ENCODE peak calls at places on chromosomes 7 and 10, in eight cellular contexts. One of them, this sample, is unnamed.

GRCh38 chr7:132131196-132131595 is 445.1 kb downstream of the PLXNA4 start:
- DNase-seq in activated T-cell treated with anti-CD3 and anti-CD28 coated beads for 48 hours: no peak
- DNase-seq in GDM1: no peak
- DNase-seq in brain microvascular endothelial cell: no peak
- DNase-seq in cerebellum: no peak
- DNase-seq in GOT3: no peak
- DNase-seq in NCI-H345: no peak
- DNase-seq in NCI-H1694 treated with DMSO at 0.1 percent for 48 hours: no peak
- DNase-seq in this sample: no peak

GRCh38 chr10:76315240-76315639 is 883.8 kb downstream of the LRMDA start:
- DNase-seq in activated T-cell treated with anti-CD3 and anti-CD28 coated beads for 48 hours: no peak
- DNase-seq in GDM1: no peak
- DNase-seq in brain microvascular endothelial cell: no peak
- DNase-seq in cerebellum: no peak
- DNase-seq in GOT3: no peak
- DNase-seq in NCI-H345: no peak
- DNase-seq in NCI-H1694 treated with DMSO at 0.1 percent for 48 hours: no peak
- DNase-seq in this sample: no peak

GRCh38 chr7:30937426-30937825 is 25.8 kb downstream of the AQP1 start:
- DNase-seq in activated T-cell treated with anti-CD3 and anti-CD28 coated beads for 48 hours: no peak
- DNase-seq in GDM1: no peak
- DNase-seq in brain microvascular endothelial cell: no peak
- DNase-seq in cerebellum: no peak
- DNase-seq in GOT3: no peak
- DNase-seq in NCI-H345: no peak
- DNase-seq in NCI-H1694 treated with DMSO at 0.1 percent for 48 hours: no peak
- DNase-seq in this sample: no peak

GRCh38 chr10:21519981-21520436 is 5.5 kb downstream of the SKIDA1 start:
- DNase-seq in activated T-cell treated with anti-CD3 and anti-CD28 coated beads for 48 hours: no peak
- DNase-seq in GDM1: no peak
- DNase-seq in brain microvascular endothelial cell: peak
- DNase-seq in cerebellum: no peak
- DNase-seq in GOT3: no peak
- DNase-seq in NCI-H345: no peak
- DNase-seq in NCI-H1694 treated with DMSO at 0.1 percent for 48 hours: peak
- DNase-seq in this sample: no peak

GRCh38 chr7:917255-918117 is 37.0 kb downstream of the ADAP1 start:
- DNase-seq in activated T-cell treated with anti-CD3 and anti-CD28 coated beads for 48 hours: no peak
- DNase-seq in GDM1: no peak
- DNase-seq in brain microvascular endothelial cell: no peak
- DNase-seq in cerebellum: no peak
- DNase-seq in GOT3: no peak
- DNase-seq in NCI-H345: no peak
- DNase-seq in NCI-H1694 treated with DMSO at 0.1 percent for 48 hours: no peak
- DNase-seq in this sample: peak

GRCh38 chr10:132564690-132565089 is 27.1 kb downstream of the INPP5A start:
- DNase-seq in activated T-cell treated with anti-CD3 and anti-CD28 coated beads for 48 hours: no peak
- DNase-seq in GDM1: no peak
- DNase-seq in brain microvascular endothelial cell: no peak
- DNase-seq in cerebellum: no peak
- DNase-seq in GOT3: no peak
- DNase-seq in NCI-H345: no peak
- DNase-seq in NCI-H1694 treated with DMSO at 0.1 percent for 48 hours: no peak
- DNase-seq in this sample: no peak

GRCh38 chr10:129038490-129039011 is 428.5 kb upstream of the MGMT start:
- DNase-seq in activated T-cell treated with anti-CD3 and anti-CD28 coated beads for 48 hours: no peak
- DNase-seq in GDM1: no peak
- DNase-seq in brain microvascular endothelial cell: no peak
- DNase-seq in cerebellum: no peak
- DNase-seq in GOT3: no peak
- DNase-seq in NCI-H345: no peak
- DNase-seq in NCI-H1694 treated with DMSO at 0.1 percent for 48 hours: no peak
- DNase-seq in this sample: no peak

GRCh38 chr7:95766086-95766485 is 6.3 kb upstream of the DYNC1I1 start:
- DNase-seq in activated T-cell treated with anti-CD3 and anti-CD28 coated beads for 48 hours: no peak
- DNase-seq in GDM1: no peak
- DNase-seq in brain microvascular endothelial cell: no peak
- DNase-seq in cerebellum: no peak
- DNase-seq in GOT3: no peak
- DNase-seq in NCI-H345: no peak
- DNase-seq in NCI-H1694 treated with DMSO at 0.1 percent for 48 hours: no peak
- DNase-seq in this sample: no peak

GRCh38 chr7:69962077-69962855 is 364.0 kb downstream of the AUTS2 start:
- DNase-seq in activated T-cell treated with anti-CD3 and anti-CD28 coated beads for 48 hours: no peak
- DNase-seq in GDM1: no peak
- DNase-seq in brain microvascular endothelial cell: no peak
- DNase-seq in cerebellum: peak
- DNase-seq in GOT3: no peak
- DNase-seq in NCI-H345: peak
- DNase-seq in NCI-H1694 treated with DMSO at 0.1 percent for 48 hours: peak
- DNase-seq in this sample: no peak

GRCh38 chr7:85829817-85830432 is 643.1 kb upstream of the SEMA3D start:
- DNase-seq in activated T-cell treated with anti-CD3 and anti-CD28 coated beads for 48 hours: no peak
- DNase-seq in GDM1: no peak
- DNase-seq in brain microvascular endothelial cell: no peak
- DNase-seq in cerebellum: no peak
- DNase-seq in GOT3: no peak
- DNase-seq in NCI-H345: no peak
- DNase-seq in NCI-H1694 treated with DMSO at 0.1 percent for 48 hours: peak
- DNase-seq in this sample: no peak

GRCh38 chr10:111091833-111092232 is 15.0 kb downstream of the ADRA2A start:
- DNase-seq in activated T-cell treated with anti-CD3 and anti-CD28 coated beads for 48 hours: no peak
- DNase-seq in GDM1: no peak
- DNase-seq in brain microvascular endothelial cell: no peak
- DNase-seq in cerebellum: no peak
- DNase-seq in GOT3: no peak
- DNase-seq in NCI-H345: no peak
- DNase-seq in NCI-H1694 treated with DMSO at 0.1 percent for 48 hours: no peak
- DNase-seq in this sample: no peak

GRCh38 chr10:59127991-59128390 is 48.5 kb upstream of the PHYHIPL start:
- DNase-seq in activated T-cell treated with anti-CD3 and anti-CD28 coated beads for 48 hours: no peak
- DNase-seq in GDM1: no peak
- DNase-seq in brain microvascular endothelial cell: no peak
- DNase-seq in cerebellum: no peak
- DNase-seq in GOT3: no peak
- DNase-seq in NCI-H345: no peak
- DNase-seq in NCI-H1694 treated with DMSO at 0.1 percent for 48 hours: no peak
- DNase-seq in this sample: no peak